ENCODE peak calls at places on chromosomes 5 and 9, in five cellular contexts. B, P, K, X and H are unnamed samples.
A peak's percentile ranks its signal among the peaks of the same experiment; 100 is the strongest.

GRCh38 chr9:136728548-136729123 is 14.1 kb downstream of the LCN10 start:
- DNase-seq in X (peak; percentile 20), P (no peak), K (no peak), B (peak; percentile 67), H (no peak)

GRCh38 chr9:36144322-36145206 is 8.0 kb downstream of the GLIPR2 start:
- DNase-seq in K (peak; percentile 20), B (no peak), P (peak; percentile 87), X (peak; percentile 87), H (no peak)

GRCh38 chr9:131096490-131097258 is at the start of gene AIF1L:
- DNase-seq in B (peak; percentile 74), P (no peak), K (no peak), X (peak; percentile 15), H (peak; percentile 3)

GRCh38 chr5:150092159-150092787 is 5.9 kb upstream of the CSF1R start:
- DNase-seq in P (no peak), X (no peak), B (no peak), K (no peak), H (no peak)

GRCh38 chr5:77200663-77201062 is 9.8 kb upstream of the PDE8B start:
- DNase-seq in B (no peak), K (no peak), P (no peak), X (no peak), H (no peak)

GRCh38 chr9:15714746-15715145 is 161.9 kb downstream of the CCDC171 start:
- DNase-seq in B (no peak), K (no peak), X (no peak), P (no peak), H (no peak)

GRCh38 chr9:77161966-77162365 is 15.4 kb upstream of the VPS13A start:
- DNase-seq in X (no peak), P (no peak), B (no peak), K (no peak), H (no peak)

GRCh38 chr5:78243091-78243490 is 51.4 kb downstream of the AP3B1 start:
- DNase-seq in K (no peak), P (no peak), B (no peak), X (no peak), H (no peak)

GRCh38 chr5:95102080-95102479 is 182.8 kb downstream of the MCTP1 start:
- DNase-seq in B (no peak), X (no peak), K (no peak), P (no peak), H (no peak)

GRCh38 chr5:321233-321725 is at the start of gene AHRR:
- DNase-seq in P (no peak), K (peak; percentile 12), B (no peak), X (peak; percentile 55), H (no peak)

GRCh38 chr9:35618325-35618727 is at the start of gene CD72:
- DNase-seq in B (no peak), P (peak; percentile 83), K (no peak), X (no peak), H (no peak)

GRCh38 chr9:86099695-86100364 is 472 bp upstream of the GOLM1 start:
- DNase-seq in P (no peak), K (no peak), B (no peak), X (peak; percentile 9), H (no peak)

GRCh38 chr5:135095052-135095715 is 61.2 kb upstream of the PITX1 start:
- DNase-seq in P (peak; percentile 64), B (peak; percentile 49), K (no peak), X (no peak), H (peak; percentile 10)

GRCh38 chr5:120794121-120794520 is 330.0 kb downstream of the PRR16 start:
- DNase-seq in K (no peak), B (no peak), P (no peak), X (no peak), H (no peak)

GRCh38 chr5:128378636-128379035 is 159.4 kb downstream of the FBN2 start:
- DNase-seq in X (no peak), B (no peak), K (no peak), P (no peak), H (no peak)

GRCh38 chr5:74173665-74174064 is 466.9 kb downstream of the ENC1 start:
- DNase-seq in P (no peak), B (no peak), X (no peak), K (peak; percentile 12), H (no peak)

GRCh38 chr9:29078063-29078660 is 1504.9 kb upstream of the C9orf72 start:
- DNase-seq in K (no peak), P (no peak), X (no peak), B (no peak), H (no peak)

GRCh38 chr9:76369583-76369982 is 24.6 kb downstream of the RFK start:
- DNase-seq in X (no peak), K (peak; percentile 51), B (no peak), P (no peak), H (no peak)

GRCh38 chr9:121612511-121612998 is 38.9 kb upstream of the DAB2IP start:
- DNase-seq in K (no peak), P (no peak), X (peak; percentile 14), B (no peak), H (no peak)

GRCh38 chr5:14238272-14238671 is 95.1 kb downstream of the TRIO start:
- DNase-seq in X (no peak), K (no peak), P (no peak), B (no peak), H (no peak)

DNA sequence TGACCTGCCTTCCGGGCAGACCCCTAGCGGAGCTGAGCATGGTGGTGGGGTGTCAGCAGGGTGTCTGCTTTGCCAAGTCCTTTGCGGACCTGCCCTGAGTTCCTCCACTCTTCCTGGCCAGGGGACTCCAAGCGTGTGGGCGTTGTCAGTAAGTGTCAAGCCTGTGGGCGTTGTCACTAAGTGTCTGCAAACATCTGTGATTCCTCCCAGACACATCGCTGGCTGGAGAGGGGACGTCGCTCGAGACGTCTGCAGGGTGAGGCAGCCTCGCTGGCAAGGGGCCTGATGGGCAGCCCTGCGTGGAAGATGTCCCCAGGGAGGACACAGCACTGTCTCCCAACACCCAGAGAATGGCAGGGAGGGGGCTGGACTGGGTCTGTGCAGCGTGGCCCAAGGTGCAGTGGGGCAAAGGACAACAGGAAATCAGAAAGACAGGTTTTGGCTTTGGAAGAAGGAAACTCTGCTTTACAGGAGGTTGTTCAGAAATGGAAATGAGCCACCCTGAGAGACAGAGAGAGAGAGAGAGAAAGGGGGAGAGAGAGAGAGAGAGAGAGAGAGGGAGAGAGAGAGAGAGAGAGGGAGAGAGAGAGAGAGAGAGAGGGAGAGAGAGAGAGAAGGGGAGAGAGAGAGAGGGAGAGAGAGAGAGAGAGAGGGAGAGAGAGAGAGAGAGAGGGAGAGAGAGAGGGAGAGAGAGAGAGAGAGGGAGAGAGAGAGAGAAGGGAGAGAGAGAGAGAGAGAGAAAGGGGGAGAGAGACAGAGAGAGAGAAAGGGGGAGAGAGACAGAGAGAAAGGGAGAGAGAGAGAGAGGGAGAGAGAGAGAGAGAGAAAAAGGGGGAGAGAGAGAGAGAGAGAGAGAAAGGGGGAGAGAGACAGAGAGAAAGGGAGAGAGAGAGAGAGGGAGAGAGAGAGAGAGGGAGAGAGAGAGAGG is 29.0 kb downstream of the ADAMTSL2 start:
- DNase-seq in P (no peak), K (no peak), X (no peak), B (no peak), H (no peak)
- H3K27ac ChIP-seq in P (no peak overlapping the region), K (no peak overlapping the region), X (no peak overlapping the region), B (no peak overlapping the region), H (no peak overlapping the region)

DNA sequence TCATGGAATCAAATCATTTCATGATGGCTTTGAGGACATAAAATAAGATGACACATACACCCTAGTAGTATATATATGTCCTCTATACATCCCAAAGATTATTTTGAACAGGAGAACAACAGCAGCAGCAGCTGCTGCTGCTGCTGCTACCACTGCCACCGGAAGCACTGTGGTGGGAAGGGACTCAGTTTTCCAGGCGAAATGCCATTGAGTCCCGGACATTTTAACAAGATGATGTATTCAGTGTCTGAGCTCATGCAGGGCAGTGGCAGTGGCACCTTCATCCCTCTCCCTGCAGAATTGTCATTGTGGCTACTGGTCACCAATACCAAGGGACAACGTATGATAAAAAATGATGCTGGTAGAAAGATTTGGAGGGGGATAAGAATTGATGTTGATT is 151.3 kb downstream of the CHSY3 start:
- DNase-seq in B (peak; percentile 65), K (no peak), P (no peak), X (no peak), H (no peak)
- H3K27ac ChIP-seq in B (peak overlapping the region; percentile 61), K (no peak overlapping the region), P (no peak overlapping the region), X (no peak overlapping the region), H (no peak overlapping the region)

DNA sequence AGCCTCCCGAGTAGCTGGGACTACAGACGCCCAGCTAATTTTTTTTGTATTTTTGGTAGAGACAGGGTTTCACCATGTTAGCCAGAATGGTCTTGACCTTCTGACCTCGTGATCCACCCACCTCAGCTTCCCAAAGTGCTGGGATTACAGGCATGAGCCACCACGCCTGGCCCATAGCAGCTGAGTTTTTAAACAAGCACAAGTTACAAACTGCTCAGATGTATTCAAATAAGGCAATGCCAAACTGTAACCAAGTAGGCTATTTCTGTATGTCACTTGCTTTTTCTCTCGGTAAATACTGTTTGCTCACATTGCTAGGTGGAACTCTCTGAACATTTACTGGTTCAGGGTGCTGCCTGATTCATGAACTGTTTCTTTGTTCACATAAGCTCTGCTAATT is 799.3 kb upstream of the NUDT12 start:
- DNase-seq in P (no peak), X (no peak), B (no peak), K (no peak), H (no peak)
- H3K27ac ChIP-seq in P (no peak overlapping the region), X (no peak overlapping the region), B (no peak overlapping the region), K (no peak overlapping the region), H (no peak overlapping the region)

DNA sequence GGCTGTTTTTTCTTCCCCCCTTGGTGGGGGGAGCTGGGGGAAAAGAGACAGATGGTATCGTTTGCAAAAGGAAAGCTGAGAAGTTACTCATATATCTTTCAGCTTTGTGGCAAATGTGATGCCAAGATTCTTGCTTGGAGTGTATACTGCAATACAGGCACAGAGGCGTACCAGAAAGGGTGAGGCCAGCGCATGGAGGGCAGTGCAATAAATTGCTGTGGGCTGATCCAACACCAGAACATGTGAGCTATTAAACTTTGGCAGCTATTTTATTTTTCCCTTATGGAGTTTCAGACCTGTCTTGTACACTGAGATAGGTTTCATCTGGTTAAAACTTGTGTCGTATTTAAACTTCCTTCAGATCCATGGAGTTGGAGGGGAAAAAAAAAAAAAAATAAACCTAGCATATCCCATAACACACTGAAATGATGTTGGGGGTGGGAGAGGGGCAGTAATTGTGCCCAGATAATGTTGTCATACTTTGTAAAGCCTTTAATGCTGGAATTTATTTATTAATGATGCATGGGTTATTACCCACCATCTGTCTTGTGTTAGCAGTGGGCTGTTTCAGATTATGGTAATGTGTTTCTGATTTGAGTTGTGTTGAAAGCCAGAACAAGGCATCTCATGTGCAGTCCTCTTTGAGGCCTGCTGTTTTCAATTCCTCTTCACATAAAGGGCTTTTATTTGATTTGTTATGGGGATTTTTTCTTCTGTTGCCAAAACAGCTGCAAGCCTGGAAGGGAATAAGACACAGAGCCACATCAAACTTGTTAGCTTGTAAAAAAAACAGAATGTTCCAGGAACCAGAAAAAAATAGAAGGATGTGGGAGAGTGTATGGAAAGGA is 891.3 kb downstream of the TLE1 start:
- DNase-seq in K (no peak), B (no peak), P (no peak), X (no peak), H (no peak)
- H3K27ac ChIP-seq in K (no peak overlapping the region), B (no peak overlapping the region), P (peak overlapping the region; percentile 27), X (no peak overlapping the region), H (no peak overlapping the region)

DNA sequence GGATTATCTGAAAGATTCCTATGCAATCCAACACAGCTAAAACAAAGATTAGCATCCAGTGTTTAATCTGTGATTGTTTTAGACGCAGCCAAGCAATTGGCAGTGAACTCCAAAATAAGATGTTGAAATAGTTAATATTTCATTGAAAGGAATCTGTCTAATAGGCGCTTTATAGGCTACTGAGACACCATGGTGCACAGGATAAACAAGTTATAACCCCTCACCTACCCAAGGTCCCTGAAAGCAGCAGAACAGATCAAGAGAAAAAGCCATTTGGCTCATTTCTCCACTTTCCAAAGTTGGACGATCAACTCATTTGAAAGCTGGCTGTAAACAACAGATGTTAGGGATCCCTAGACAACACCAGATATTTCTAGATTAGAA is 4.9 kb downstream of the PUM3 start:
- DNase-seq in K (no peak), B (no peak), P (no peak), X (no peak), H (no peak)
- H3K27ac ChIP-seq in K (no peak overlapping the region), B (peak overlapping the region; percentile 12), P (peak overlapping the region; percentile 56), X (no peak overlapping the region), H (no peak overlapping the region)

GRCh38 chr9:133205996-133206931 is 2.8 kb downstream of the OBP2B start:
- DNase-seq in P (peak; percentile 51), B (peak; percentile 47), X (no peak), K (no peak), H (no peak)
- H3K27ac ChIP-seq in P (no peak overlapping the region), B (no peak overlapping the region), X (no peak overlapping the region), K (no peak overlapping the region), H (no peak overlapping the region)